ENCODE peak calls at places on chromosomes 7 and 10, in ten cellular contexts. Y, T, Q, G, N, C, R, H, S and U are unnamed samples.

GRCh38 chr7:22666732-22667131 is 60.3 kb upstream of the IL6 start:
- DNase-seq in R (peak), T (peak), G (no peak), H (no peak), S (peak), N (no peak), Y (no peak), Q (peak), C (no peak), U (no peak)

GRCh38 chr10:102240467-102241036 is 760 bp downstream of the PITX3 start:
- DNase-seq in N (no peak), Y (no peak), T (peak), Q (peak), C (no peak), H (no peak), R (no peak), G (no peak), S (no peak), U (no peak)

GRCh38 chr7:151065516-151065915 is 6.1 kb downstream of the SLC4A2 start:
- DNase-seq in S (no peak), T (no peak), Y (no peak), R (no peak), C (no peak), Q (no peak), H (no peak), N (no peak), G (no peak), U (no peak)

GRCh38 chr10:4073912-4074311 is 288.9 kb upstream of the KLF6 start:
- DNase-seq in T (peak), G (no peak), H (no peak), Y (no peak), C (no peak), N (no peak), S (no peak), Q (no peak), R (peak), U (no peak)

GRCh38 chr7:84085147-84085546 is 109.4 kb downstream of the SEMA3A start:
- DNase-seq in Q (peak), S (no peak), C (no peak), G (no peak), N (no peak), Y (no peak), T (peak), R (no peak), H (no peak), U (no peak)

GRCh38 chr7:47293884-47294568 is 287.9 kb downstream of the TNS3 start:
- DNase-seq in G (no peak), H (no peak), S (no peak), R (no peak), N (no peak), T (peak), Y (no peak), C (no peak), Q (peak), U (no peak)

GRCh38 chr7:39186671-39187070 is 209.0 kb downstream of the POU6F2 start:
- DNase-seq in Q (no peak), H (no peak), R (no peak), G (no peak), C (no peak), T (no peak), N (no peak), S (no peak), Y (no peak), U (no peak)

GRCh38 chr10:79331709-79332108 is 15.6 kb upstream of the PPIF start:
- DNase-seq in T (peak), Q (peak), R (peak), S (no peak), H (no peak), Y (peak), G (no peak), C (peak), N (peak), U (no peak)

GRCh38 chr10:44990302-44990655 is 10.4 kb upstream of the ZNF22 start:
- DNase-seq in Y (no peak), H (no peak), Q (no peak), N (no peak), S (no peak), R (no peak), T (no peak), G (no peak), C (peak), U (no peak)

GRCh38 chr7:20220824-20221547 is 3.8 kb upstream of the MACC1 start:
- DNase-seq in G (peak), N (no peak), C (no peak), T (peak), Q (peak), H (no peak), S (no peak), Y (no peak), R (peak), U (no peak)

GRCh38 chr10:69241575-69241974 is 21.4 kb downstream of the HKDC1 start:
- DNase-seq in G (no peak), N (no peak), S (no peak), T (peak), Q (no peak), H (no peak), C (no peak), Y (no peak), R (no peak), U (no peak)

GRCh38 chr10:105269011-105269410 is 627.9 kb downstream of the SORCS3 start:
- DNase-seq in H (no peak), T (no peak), N (no peak), R (no peak), S (no peak), G (no peak), Q (no peak), Y (no peak), C (no peak), U (no peak)

GRCh38 chr10:95181731-95182130 is 12.3 kb upstream of the ACSM6 start:
- DNase-seq in G (no peak), R (peak), Y (no peak), Q (no peak), S (no peak), N (no peak), H (no peak), T (no peak), C (no peak), U (no peak)

GRCh38 chr10:99236627-99237309 is 1.1 kb upstream of the HPSE2 start:
- DNase-seq in S (no peak), H (no peak), N (no peak), G (no peak), R (no peak), Q (no peak), T (no peak), C (no peak), Y (no peak), U (no peak)

GRCh38 chr10:132459252-132460028 is 62.4 kb downstream of the PWWP2B start:
- DNase-seq in N (peak), T (no peak), C (no peak), Y (no peak), H (no peak), S (no peak), R (no peak), Q (no peak), G (no peak), U (no peak)

GRCh38 chr10:96645191-96645721 is 58.4 kb upstream of the TM9SF3 start:
- DNase-seq in G (no peak), Y (no peak), H (no peak), C (no peak), T (no peak), R (no peak), S (no peak), Q (no peak), N (peak), U (no peak)